ENCODE peak calls at places on chromosome 3, in five cellular contexts. R is aorta, V is HFFc6, I is HT-29, H is skeletal muscle cell. Y is an unnamed sample.

GRCh38 chr3:51371943-51372557 is 13.0 kb upstream of the MANF start:
- DNase-seq in I (peak; percentile 69), V (peak; percentile 69), R (peak; percentile 56), H (peak; percentile 25), Y (peak; percentile 11)

GRCh38 chr3:32882603-32883025 is 64.8 kb downstream of the TRIM71 start:
- DNase-seq in R (no peak), V (no peak), I (no peak), H (no peak), Y (no peak)

GRCh38 chr3:171155122-171155700 is 128.7 kb upstream of the SLC2A2 start:
- DNase-seq in R (no peak), I (no peak), H (no peak), V (no peak), Y (no peak)

GRCh38 chr3:169660709-169661566 is 2.6 kb downstream of the MECOM start:
- DNase-seq in R (no peak), H (no peak), I (no peak), V (no peak), Y (no peak)

GRCh38 chr3:109685084-109686079 is 348.0 kb upstream of the DPPA4 start:
- DNase-seq in V (peak; percentile 98), H (peak; percentile 98), R (peak; percentile 93), I (peak; percentile 85), Y (no peak)

GRCh38 chr3:170840291-170840859 is 29.6 kb downstream of the RPL22L1 start:
- DNase-seq in H (peak; percentile 18), R (no peak), I (no peak), V (no peak), Y (no peak)

GRCh38 chr3:183764854-183765731 is 60.3 kb downstream of the MAP6D1 start:
- DNase-seq in H (no peak), V (peak; percentile 83), I (peak; percentile 47), R (no peak), Y (no peak)

GRCh38 chr3:148297013-148297412 is 400.7 kb upstream of the AGTR1 start:
- DNase-seq in I (no peak), R (no peak), V (no peak), H (no peak), Y (no peak)

GRCh38 chr3:49803464-49804140 is 541 bp downstream of the INKA1 start:
- DNase-seq in H (no peak), R (peak; percentile 67), V (peak; percentile 30), I (no peak), Y (no peak)

GRCh38 chr3:45861043-45861846 is 19.3 kb upstream of the LZTFL1 start:
- DNase-seq in H (no peak), R (no peak), I (no peak), V (no peak), Y (no peak)

GRCh38 chr3:103644450-103644849 is 1209.6 kb downstream of the ZPLD1 start:
- DNase-seq in V (no peak), H (peak; percentile 5), I (no peak), R (no peak), Y (no peak)

GRCh38 chr3:125481786-125482185 is 38.2 kb downstream of the SNX4 start:
- DNase-seq in H (no peak), R (no peak), V (no peak), I (no peak), Y (no peak)

GRCh38 chr3:193865339-193865738 is 270.6 kb upstream of the HES1 start:
- DNase-seq in R (no peak), V (no peak), H (no peak), I (no peak), Y (no peak)

GRCh38 chr3:58471025-58471887 is 20.6 kb upstream of the KCTD6 start:
- DNase-seq in H (peak; percentile 93), V (peak; percentile 71), R (no peak), I (peak; percentile 71), Y (no peak)

GRCh38 chr3:153552887-153553604 is 391.0 kb downstream of the RAP2B start:
- DNase-seq in I (no peak), R (no peak), H (no peak), V (no peak), Y (no peak)

GRCh38 chr3:151293127-151293526 is 14.8 kb upstream of the P2RY14 start:
- DNase-seq in H (no peak), V (no peak), R (no peak), I (no peak), Y (no peak)

GRCh38 chr3:185649414-185649813 is 63.3 kb downstream of the SENP2 start:
- DNase-seq in H (no peak), R (no peak), I (no peak), V (no peak), Y (no peak)

GRCh38 chr3:141442421-141442820 is 44.4 kb upstream of the RASA2 start:
- DNase-seq in I (no peak), R (no peak), H (no peak), V (no peak), Y (no peak)

Y was measured in hippocampal formation.